ENCODE peak calls at places on chromosomes 13 and 19, in four cellular contexts. C, S, T and I are unnamed samples.

GRCh38 chr13:73996569-73996968 is 137.6 kb downstream of the KLF12 start:
- DNase-seq in C (no peak), S (no peak), T (no peak), I (no peak)

GRCh38 chr13:78601124-78601885 is 2.0 kb downstream of the POU4F1 start:
- DNase-seq in C (no peak), S (no peak), T (no peak), I (no peak)

GRCh38 chr19:36685835-36686234 is 1.6 kb upstream of the ZNF567 start:
- DNase-seq in C (no peak), S (no peak), T (no peak), I (no peak)

GRCh38 chr13:80276371-80277289 is 64.3 kb downstream of the SPRY2 start:
- DNase-seq in C (peak), S (no peak), T (no peak), I (no peak)

GRCh38 chr13:24834902-24835510 is 71.0 kb downstream of the RNF17 start:
- DNase-seq in C (no peak), S (peak), T (no peak), I (no peak)

GRCh38 chr13:64778002-64778401 is 2452.1 kb downstream of the PCDH9 start:
- DNase-seq in C (no peak), S (no peak), T (no peak), I (no peak)

GRCh38 chr19:50728084-50728737 is 5.0 kb downstream of the CLEC11A start:
- DNase-seq in C (peak), S (peak), T (peak), I (no peak)

GRCh38 chr19:4345656-4346383 is 2.5 kb downstream of the MPND start:
- DNase-seq in C (no peak), S (no peak), T (no peak), I (no peak)

GRCh38 chr13:47908200-47908902 is 92.7 kb downstream of the SUCLA2 start:
- DNase-seq in C (no peak), S (no peak), T (no peak), I (no peak)

GRCh38 chr13:42720116-42720857 is 61.1 kb upstream of the FAM216B start:
- DNase-seq in C (no peak), S (peak), T (no peak), I (peak)

DNA sequence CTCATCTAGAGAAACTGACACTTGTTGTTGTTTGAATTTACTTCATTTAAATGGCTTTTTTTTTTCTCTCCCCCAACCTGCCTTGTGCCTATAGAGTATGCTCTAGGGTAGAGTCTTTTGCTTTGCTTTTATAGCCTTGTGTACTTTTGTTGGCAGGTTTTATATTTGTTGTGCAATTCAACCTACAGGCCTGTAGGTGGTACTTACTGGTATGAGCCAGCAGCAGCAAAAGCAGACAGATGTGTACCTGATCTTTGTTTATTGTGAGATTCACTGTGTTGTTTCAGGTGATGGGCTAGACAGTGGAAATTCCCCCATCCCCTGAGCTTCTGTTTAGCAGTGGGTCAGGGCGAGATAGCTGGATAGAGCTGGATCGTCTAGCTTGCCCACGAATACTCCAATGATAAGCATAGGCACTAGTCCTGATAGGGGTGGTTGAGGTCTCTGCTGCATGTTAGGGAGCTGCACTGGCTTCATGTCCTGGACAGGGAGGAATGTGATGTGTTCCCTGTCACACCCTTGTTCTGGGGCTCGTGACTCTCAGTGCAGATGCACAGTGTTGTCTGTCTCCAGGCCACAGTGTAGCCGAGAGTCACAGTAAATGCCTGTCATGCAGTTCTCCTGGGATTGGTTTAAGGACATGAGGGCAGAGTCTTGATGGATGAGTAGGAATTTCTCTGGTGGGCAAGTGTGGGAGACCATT is 21.3 kb downstream of the DNAJC3 start:
- DNase-seq in C (no peak), S (no peak), T (no peak), I (no peak)
- TF ChIP-seq CTCF in C (peak), S (no peak), T (peak), I (no peak)

GRCh38 chr19:5864013-5864720 is 6.2 kb downstream of the FUT5 start:
- DNase-seq in C (no peak), S (no peak), T (no peak), I (no peak)

GRCh38 chr19:5863030-5863665 is 7.2 kb downstream of the FUT5 start:
- DNase-seq in C (no peak), S (no peak), T (no peak), I (no peak)

GRCh38 chr19:5867201-5868136 is 2.9 kb downstream of the FUT5 start:
- DNase-seq in C (no peak), S (no peak), T (no peak), I (no peak)

GRCh38 chr19:5865772-5866171 is 4.6 kb downstream of the FUT5 start:
- DNase-seq in C (no peak), S (no peak), T (no peak), I (no peak)

DNA sequence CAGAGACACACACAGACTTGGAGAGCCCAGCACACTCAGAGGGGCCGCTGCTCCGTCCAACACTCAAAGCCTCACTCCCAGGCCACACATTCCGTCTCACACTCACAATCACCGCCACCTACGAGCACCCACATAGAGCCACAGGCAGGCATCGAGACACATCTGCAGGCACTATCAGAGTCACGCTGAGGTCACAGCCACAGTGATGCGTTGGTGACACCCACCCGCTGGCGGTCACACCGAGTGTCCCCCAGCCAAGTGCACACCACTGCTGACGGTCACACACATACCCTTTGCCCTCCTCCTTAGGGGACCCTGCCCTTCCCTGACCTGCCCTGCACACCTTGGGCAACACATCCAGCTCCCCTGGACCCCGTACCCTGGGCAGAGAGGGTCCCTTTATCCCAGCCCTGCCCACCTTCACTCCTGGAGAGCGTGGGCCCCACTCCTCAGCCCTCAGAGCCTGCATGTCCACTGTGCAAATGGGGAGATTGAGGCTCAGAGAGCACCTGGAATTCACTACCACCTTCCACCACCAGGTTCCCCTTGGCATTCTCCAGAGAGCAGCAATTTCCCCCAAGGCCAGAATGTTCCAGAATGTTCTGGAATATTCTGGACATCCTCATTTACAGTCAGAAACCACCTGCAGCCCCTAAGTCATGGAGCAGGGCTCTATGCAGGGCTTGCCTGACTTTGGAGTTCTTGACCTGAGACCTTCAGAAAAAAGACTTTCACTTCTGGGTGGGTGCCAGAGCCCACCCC is 5.4 kb downstream of the FUT5 start:
- DNase-seq in C (no peak), S (no peak), T (no peak), I (no peak)
- TF ChIP-seq CTCF in C (peak), S (no peak), T (peak), I (no peak)

GRCh38 chr13:113820813-113821651 is 42.8 kb downstream of the GAS6 start:
- DNase-seq in C (no peak), S (peak), T (no peak), I (no peak)
- TF ChIP-seq CTCF in C (no peak), S (no peak), T (peak), I (no peak)

DNA sequence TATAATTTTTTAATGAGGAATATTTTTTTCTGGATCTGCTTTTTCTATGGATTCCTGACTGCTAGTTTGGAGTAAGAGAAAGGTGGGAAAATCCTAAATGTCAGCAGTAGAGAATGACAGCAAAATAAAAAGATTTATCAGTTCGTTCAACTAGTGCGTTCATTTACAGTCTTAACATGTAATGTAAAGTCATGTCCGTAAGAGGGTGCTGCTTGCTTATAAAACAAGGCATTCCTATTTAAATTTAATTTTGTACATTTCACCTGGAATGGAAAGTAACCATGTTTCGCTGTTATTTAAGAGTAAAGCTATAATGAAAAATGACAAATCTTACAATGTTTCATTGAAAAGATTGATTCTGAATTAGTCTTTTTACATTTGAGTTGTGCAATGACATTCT is 76.6 kb downstream of the ZMYM2 start:
- DNase-seq in C (no peak), S (no peak), T (no peak), I (no peak)
- TF ChIP-seq CTCF in C (no peak), S (no peak), T (peak), I (no peak)

GRCh38 chr19:37990362-37990761 is 83.4 kb downstream of the SIPA1L3 start:
- DNase-seq in C (no peak), S (no peak), T (no peak), I (no peak)

GRCh38 chr19:37989855-37990254 is 82.8 kb downstream of the SIPA1L3 start:
- DNase-seq in C (no peak), S (no peak), T (no peak), I (no peak)

GRCh38 chr19:37986048-37986750 is 79.2 kb downstream of the SIPA1L3 start:
- DNase-seq in C (no peak), S (no peak), T (no peak), I (no peak)

GRCh38 chr19:37988758-37989635 is 82.0 kb downstream of the SIPA1L3 start:
- DNase-seq in C (no peak), S (no peak), T (no peak), I (no peak)

DNA sequence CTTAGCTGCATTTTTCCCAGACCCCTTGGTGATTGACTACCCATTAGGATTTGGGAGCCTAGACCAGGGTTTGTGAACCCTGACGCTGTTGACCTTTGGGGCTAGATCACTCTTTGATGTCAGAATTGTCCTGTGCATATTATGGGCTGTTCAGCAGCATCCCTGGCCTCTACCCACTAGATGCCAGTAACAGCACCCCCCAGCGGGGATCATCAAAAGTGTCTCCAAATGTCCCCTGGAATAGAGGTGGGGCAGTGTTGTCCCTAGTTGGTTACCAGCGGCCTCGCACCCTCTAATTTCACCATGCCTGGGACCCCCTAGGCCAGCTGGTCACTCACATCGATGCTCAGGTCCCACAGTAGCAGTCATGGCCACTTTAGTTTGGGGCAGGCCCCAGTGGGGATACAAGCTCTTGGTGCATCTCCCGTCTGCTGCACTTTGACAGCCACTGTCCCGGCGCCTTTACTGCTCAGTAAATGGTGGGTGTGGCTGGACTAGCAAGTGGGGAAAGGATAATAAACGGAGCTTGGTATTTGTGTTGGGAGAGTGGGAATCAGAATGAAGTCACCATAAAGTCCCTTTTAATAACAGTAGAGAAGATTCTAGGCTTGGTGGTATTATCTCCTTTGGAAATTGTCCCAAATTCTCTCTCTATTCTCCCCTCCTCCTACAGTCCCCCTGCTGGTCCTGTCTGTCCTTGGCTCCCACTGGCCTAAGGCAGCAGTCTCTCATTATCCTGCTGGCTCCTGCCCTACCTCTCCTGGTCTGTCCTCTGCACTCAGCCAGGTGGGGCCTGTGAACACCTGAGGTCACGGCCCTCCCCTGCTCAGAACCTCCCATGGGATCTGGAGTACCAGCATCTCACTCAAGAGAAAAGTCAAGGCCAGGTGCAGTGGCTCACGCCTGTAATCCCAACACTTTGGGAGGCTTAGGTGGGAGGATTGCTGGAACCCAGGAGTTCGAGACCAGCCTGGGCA is 80.6 kb downstream of the SIPA1L3 start:
- DNase-seq in C (peak), S (peak), T (no peak), I (no peak)
- TF ChIP-seq CTCF in C (peak), S (no peak), T (peak), I (peak)